ENCODE peak calls at places on chromosomes 7 and 10, in five cellular contexts. K is K562, X is GM12878, D is H1, U is HepG2. J is an unnamed sample.

GRCh38 chr10:29472268-29473086 is 162.3 kb downstream of the SVIL start:
- DNase-seq in U (no peak), X (no peak), K (no peak), D (no peak), J (no peak)

GRCh38 chr7:140229591-140230516 is 53.1 kb upstream of the KDM7A start:
- DNase-seq in X (no peak), D (no peak), K (no peak), U (peak), J (no peak)

GRCh38 chr10:69446650-69447151 is 4.6 kb upstream of the TSPAN15 start:
- DNase-seq in D (no peak), U (peak), K (peak), X (no peak), J (peak)

GRCh38 chr7:139576179-139576973 is 52.9 kb downstream of the CLEC2L start:
- DNase-seq in D (no peak), K (no peak), U (no peak), X (no peak), J (no peak)

GRCh38 chr10:104925232-104925851 is 284.3 kb downstream of the SORCS3 start:
- DNase-seq in U (peak), D (peak), X (no peak), K (peak), J (peak)

GRCh38 chr10:5775705-5776104 is 37.5 kb downstream of the GDI2 start:
- DNase-seq in U (no peak), D (no peak), X (no peak), K (no peak), J (no peak)

GRCh38 chr7:74023037-74023436 is 4.9 kb upstream of the ELN start:
- DNase-seq in K (no peak), D (no peak), X (no peak), U (peak), J (no peak)

GRCh38 chr7:113710310-113711106 is 208.3 kb downstream of the PPP1R3A start:
- DNase-seq in U (peak), D (peak), X (peak), K (peak), J (peak)

GRCh38 chr7:16040381-16040780 is 353.9 kb upstream of the MEOX2 start:
- DNase-seq in K (peak), X (no peak), U (no peak), D (no peak), J (no peak)

GRCh38 chr7:22325671-22326070 is 31.3 kb downstream of the RAPGEF5 start:
- DNase-seq in D (no peak), K (no peak), X (no peak), U (no peak), J (no peak)

GRCh38 chr10:15084502-15084922 is 4.1 kb downstream of the ACBD7 start:
- DNase-seq in D (peak), X (no peak), K (peak), U (peak), J (peak)

GRCh38 chr7:24456526-24457214 is 116.6 kb upstream of the PALS2 start:
- DNase-seq in D (no peak), K (no peak), U (peak), X (no peak), J (no peak)

GRCh38 chr10:35916791-35917190 is 274.7 kb upstream of the FZD8 start:
- DNase-seq in K (no peak), U (no peak), D (no peak), X (no peak), J (no peak)

GRCh38 chr10:130729876-130730275 is 581.6 kb downstream of the TCERG1L start:
- DNase-seq in D (no peak), X (no peak), U (no peak), K (no peak), J (no peak)

GRCh38 chr7:76294344-76295024 is 8.0 kb upstream of the HSPB1 start:
- DNase-seq in X (no peak), K (peak), U (peak), D (no peak), J (peak)

GRCh38 chr7:44805950-44806349 is 9.5 kb downstream of the PPIA start:
- DNase-seq in D (no peak), K (no peak), X (no peak), U (no peak), J (no peak)

GRCh38 chr10:2839081-2839725 is 228.1 kb upstream of the PFKP start:
- DNase-seq in D (peak), U (peak), X (no peak), K (peak), J (no peak)

GRCh38 chr10:102436312-102436711 is 3.9 kb upstream of the CUEDC2 start:
- DNase-seq in U (no peak), X (no peak), D (no peak), K (no peak), J (no peak)

GRCh38 chr10:33155720-33156638 is 178.5 kb downstream of the NRP1 start:
- DNase-seq in X (no peak), K (peak), U (peak), D (no peak), J (no peak)

GRCh38 chr10:114281006-114281405 is 42.0 kb downstream of the VWA2 start:
- DNase-seq in K (no peak), D (no peak), X (no peak), U (no peak), J (no peak)

GRCh38 chr7:98816925-98817710 is 52.7 kb downstream of the TMEM130 start:
- DNase-seq in X (no peak), D (no peak), U (no peak), K (no peak), J (no peak)

GRCh38 chr10:12782537-12782936 is 219.0 kb downstream of the CCDC3 start:
- DNase-seq in U (peak), D (no peak), X (no peak), K (peak), J (peak)

GRCh38 chr10:43041422-43042342 is 35.2 kb upstream of the RET start:
- DNase-seq in K (no peak), U (no peak), D (no peak), X (no peak), J (no peak)

GRCh38 chr7:75662579-75663301 is 76.0 kb downstream of the HIP1 start:
- DNase-seq in U (no peak), X (peak), K (no peak), D (no peak), J (no peak)

GRCh38 chr7:42065942-42066341 is 171.1 kb downstream of the GLI3 start:
- DNase-seq in X (no peak), U (no peak), D (no peak), K (no peak), J (no peak)

GRCh38 chr7:1662767-1663166 is 7.3 kb upstream of the ELFN1 start:
- DNase-seq in X (no peak), K (no peak), D (no peak), U (no peak), J (no peak)

GRCh38 chr10:33385686-33386085 is 51.2 kb upstream of the NRP1 start:
- DNase-seq in D (no peak), U (no peak), X (no peak), K (no peak), J (no peak)

DNA sequence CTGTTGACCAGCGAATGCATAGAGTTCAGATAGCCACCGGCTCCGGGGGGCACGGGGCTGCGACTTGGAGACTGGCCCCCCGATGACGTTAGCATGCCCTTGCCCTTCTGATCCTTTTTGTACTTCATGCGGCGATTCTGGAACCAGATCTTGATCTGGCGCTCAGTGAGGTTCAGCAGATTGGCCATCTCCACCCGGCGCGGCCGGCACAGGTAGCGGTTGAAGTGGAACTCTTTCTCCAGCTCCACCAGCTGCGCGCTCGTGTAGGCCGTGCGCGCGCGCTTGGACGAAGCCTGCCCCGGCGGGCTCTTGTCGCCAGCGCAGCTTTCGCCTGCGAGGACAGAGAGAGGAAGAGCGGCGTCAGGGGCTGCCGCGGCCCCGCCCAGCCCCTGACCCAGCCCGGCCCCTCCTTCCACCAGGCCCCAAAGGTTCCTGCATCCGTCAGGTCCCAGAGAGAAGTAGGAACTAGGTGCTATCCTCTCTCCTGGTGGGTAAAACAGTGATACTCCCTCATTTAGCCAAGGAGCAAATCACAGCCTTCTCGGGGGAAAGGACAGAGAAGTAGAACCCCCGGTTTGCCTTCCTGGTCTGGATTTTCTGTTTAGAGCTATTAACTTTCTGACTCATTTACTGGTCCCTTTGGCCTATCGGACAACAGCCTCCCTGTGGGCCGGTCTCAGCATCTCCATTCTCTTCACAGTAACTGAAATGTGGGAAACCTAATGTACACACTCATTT is 6.1 kb upstream of the HOXA2 start:
- DNase-seq in K (no peak), D (no peak), U (no peak), X (no peak), J (no peak)
- H3K4me3 ChIP-seq in K (no peak), D (peak), U (no peak), X (no peak), J (no peak)

DNA sequence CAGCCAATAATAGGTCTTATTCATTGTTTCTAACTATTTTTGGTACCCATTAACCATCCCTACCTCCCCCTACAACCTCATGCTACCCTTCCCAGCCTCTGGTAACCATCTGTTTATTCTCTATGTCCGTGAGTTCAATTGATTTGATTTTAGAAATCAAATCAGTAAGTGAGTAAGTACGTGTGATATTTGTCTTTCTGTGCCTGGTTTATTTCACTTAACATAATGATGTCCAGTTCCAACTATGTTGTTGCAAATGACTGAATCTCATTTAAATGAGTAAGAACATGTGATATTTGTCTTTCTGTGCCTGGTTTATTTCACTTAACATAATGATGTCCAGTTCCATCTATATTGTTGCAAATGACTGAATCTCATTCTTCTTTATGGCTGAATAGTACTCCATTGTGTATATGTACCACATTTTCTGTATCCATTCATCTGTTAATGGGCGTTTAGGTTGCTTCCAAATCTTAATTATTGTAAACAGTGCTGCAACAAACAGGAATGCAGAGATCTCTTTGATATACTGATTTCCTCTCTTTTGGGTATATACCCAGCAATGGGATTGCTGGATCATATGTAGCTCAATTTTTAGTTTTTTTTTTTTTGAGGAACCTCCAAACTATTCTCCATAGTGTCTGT is 49.7 kb upstream of the BICC1 start:
- DNase-seq in U (no peak), D (no peak), X (no peak), K (no peak), J (no peak)
- TF ChIP-seq SP1 in U (no peak), D (no peak), X (no peak), K (no peak), J (no peak)

DNA sequence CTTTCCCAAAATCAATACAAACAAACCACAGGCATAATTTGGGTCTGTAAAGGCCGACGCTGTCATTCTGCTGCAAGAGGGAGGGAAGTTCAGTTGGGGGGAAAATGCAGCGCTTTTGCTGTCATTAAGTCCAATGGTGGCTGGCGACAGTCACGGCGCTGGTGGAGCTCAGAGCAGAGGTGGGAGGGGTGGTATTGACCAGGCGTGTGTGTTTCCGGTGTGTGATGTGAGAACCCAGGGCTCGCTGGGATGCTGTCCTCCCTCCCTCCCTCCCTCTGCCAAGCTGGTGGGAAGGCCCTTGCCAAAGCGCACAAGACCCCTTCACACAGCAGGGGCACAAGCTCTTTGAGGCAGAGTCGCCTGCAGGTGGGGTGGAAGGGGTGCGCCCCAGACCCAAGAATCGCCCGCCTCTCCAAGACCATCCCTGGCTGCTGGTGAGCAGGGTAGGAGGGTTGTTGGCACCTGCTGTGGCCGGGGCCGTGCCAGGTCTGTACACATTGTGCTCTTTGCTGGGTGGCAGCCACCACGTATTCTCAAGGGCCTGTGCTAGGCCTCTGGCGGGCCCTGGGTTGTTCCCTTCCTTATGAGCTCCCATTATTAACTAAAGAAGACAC is 84.2 kb downstream of the LHPP start:
- DNase-seq in U (no peak), D (no peak), X (no peak), K (no peak), J (no peak)
- H3K4me3 ChIP-seq in U (no peak), D (no peak), X (no peak), K (no peak), J (no peak)

GRCh38 chr7:147276783-147277370 is 1160.3 kb downstream of the CNTNAP2 start:
- DNase-seq in K (no peak), D (no peak), U (no peak), X (no peak), J (no peak)

GRCh38 chr7:147282204-147282603 is 1165.6 kb downstream of the CNTNAP2 start:
- DNase-seq in U (no peak), D (no peak), X (no peak), K (no peak), J (no peak)

GRCh38 chr7:147279951-147280350 is 1163.3 kb downstream of the CNTNAP2 start:
- DNase-seq in X (no peak), D (no peak), K (no peak), U (peak), J (no peak)

DNA sequence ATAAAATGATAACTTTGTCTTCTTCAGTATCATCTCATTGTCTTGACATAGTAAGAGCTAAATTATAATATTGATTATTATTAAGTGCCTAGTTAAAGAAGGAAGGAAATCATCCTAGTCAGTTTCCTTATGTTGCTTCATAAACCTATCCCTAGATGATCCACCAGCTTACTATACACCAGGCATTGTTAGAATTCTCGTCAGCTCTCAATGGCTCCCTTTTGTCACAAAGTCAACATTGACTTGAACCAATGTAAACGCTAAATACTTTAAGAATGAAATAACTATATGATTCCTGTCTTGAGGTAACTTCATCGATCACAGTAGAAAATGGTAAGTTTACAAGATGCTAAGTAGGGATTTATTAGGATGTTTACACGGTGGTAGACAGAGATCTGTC is 1162.9 kb downstream of the CNTNAP2 start:
- DNase-seq in D (no peak), K (no peak), U (peak), X (no peak), J (no peak)
- TF ChIP-seq SP1 in D (no peak), K (no peak), U (no peak), X (no peak), J (no peak)

GRCh38 chr10:81873231-81873931 is 1.6 kb upstream of the NRG3 start:
- DNase-seq in D (no peak), K (no peak), X (no peak), U (no peak), J (no peak)

GRCh38 chr10:81873932-81874816 is 820 bp upstream of the NRG3 start:
- DNase-seq in U (no peak), K (no peak), D (no peak), X (no peak), J (no peak)

GRCh38 chr10:81876253-81876731 is 1.3 kb downstream of the NRG3 start:
- DNase-seq in D (no peak), K (no peak), U (no peak), X (no peak), J (no peak)

GRCh38 chr10:81874878-81875679 is at the start of gene NRG3:
- DNase-seq in U (no peak), X (no peak), K (no peak), D (no peak), J (no peak)

GRCh38 chr10:81875680-81876252 is 772 bp downstream of the NRG3 start:
- DNase-seq in U (no peak), X (no peak), K (no peak), D (no peak), J (no peak)
- H3K4me3 ChIP-seq in U (no peak), X (no peak), K (no peak), D (peak), J (no peak)

DNA sequence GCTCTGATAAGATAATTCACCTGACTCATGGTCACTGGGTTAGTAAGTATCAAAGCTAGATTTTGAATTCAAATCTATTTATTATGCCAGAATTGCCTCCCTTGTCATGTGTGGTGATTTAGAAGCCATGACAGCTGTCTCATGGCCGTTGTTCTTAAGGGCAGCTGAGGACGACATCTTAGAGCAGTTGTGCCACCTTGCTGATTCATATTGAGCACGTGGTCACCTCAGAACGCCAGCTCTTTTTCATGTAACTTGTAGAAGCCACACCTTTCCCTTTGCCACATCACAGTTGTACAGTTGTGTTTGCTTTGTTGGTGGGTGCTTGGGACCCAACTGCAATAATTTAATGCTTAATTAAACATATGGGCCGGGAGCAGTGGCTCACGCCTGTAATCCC is 4.3 kb upstream of the PIK3AP1 start:
- DNase-seq in K (no peak), U (no peak), X (no peak), D (no peak), J (no peak)
- TF ChIP-seq SP1 in K (no peak), U (no peak), X (no peak), D (no peak), J (no peak)

J was measured in HCT116.